ENCODE peak calls at places on chromosomes 11 and 22, in five cellular contexts. U, C, I, G and D are unnamed samples.

GRCh38 chr11:8354622-8355417 is 91.1 kb upstream of the LMO1 start:
- DNase-seq in U (peak; percentile 21), C (no peak), I (no peak), G (no peak), D (peak; percentile 43)

GRCh38 chr11:19953909-19954308 is 206.4 kb downstream of the DBX1 start:
- DNase-seq in U (peak; percentile 81), C (no peak), I (no peak), G (no peak), D (no peak)

GRCh38 chr11:111762981-111763643 is 3.1 kb downstream of the PPP2R1B start:
- DNase-seq in U (no peak), C (no peak), I (no peak), G (no peak), D (no peak)

GRCh38 chr11:65378208-65378927 is 4.1 kb downstream of the SLC25A45 start:
- DNase-seq in U (no peak), C (no peak), I (no peak), G (no peak), D (no peak)

GRCh38 chr22:49666146-49666809 is 161.4 kb downstream of the BRD1 start:
- DNase-seq in U (no peak), C (no peak), I (no peak), G (no peak), D (no peak)

GRCh38 chr22:23772315-23773246 is at the start of gene MMP11:
- DNase-seq in U (no peak), C (peak; percentile 47), I (no peak), G (no peak), D (peak; percentile 58)

GRCh38 chr11:102798012-102798746 is at the start of gene MMP1:
- DNase-seq in U (peak; percentile 99), C (no peak), I (no peak), G (no peak), D (no peak)

GRCh38 chr11:110253525-110253924 is 42.9 kb downstream of the RDX start:
- DNase-seq in U (no peak), C (no peak), I (no peak), G (no peak), D (no peak)

GRCh38 chr11:105799728-105800462 is 190.0 kb downstream of the GRIA4 start:
- DNase-seq in U (peak; percentile 28), C (no peak), I (no peak), G (no peak), D (no peak)

GRCh38 chr22:24803064-24803542 is 2.9 kb upstream of the SGSM1 start:
- DNase-seq in U (peak; percentile 25), C (peak; percentile 50), I (no peak), G (peak; percentile 23), D (peak; percentile 57)

GRCh38 chr11:36312593-36312990 is 16.5 kb downstream of the PRR5L start:
- DNase-seq in U (peak; percentile 90), C (no peak), I (no peak), G (no peak), D (no peak)

GRCh38 chr11:46520971-46521745 is 72.7 kb downstream of the AMBRA1 start:
- DNase-seq in U (peak; percentile 74), C (no peak), I (no peak), G (no peak), D (no peak)

GRCh38 chr22:17795661-17796548 is 21.6 kb upstream of the BID start:
- DNase-seq in U (no peak), C (no peak), I (no peak), G (no peak), D (no peak)

GRCh38 chr11:93730108-93731107 is 10.9 kb downstream of the TAF1D start:
- DNase-seq in U (no peak), C (no peak), I (no peak), G (no peak), D (no peak)

GRCh38 chr11:133531971-133532651 is at the start of gene OPCML:
- DNase-seq in U (no peak), C (no peak), I (no peak), G (no peak), D (no peak)

GRCh38 chr11:100863080-100863581 is 176.0 kb downstream of the ARHGAP42 start:
- DNase-seq in U (peak; percentile 50), C (no peak), I (no peak), G (no peak), D (peak; percentile 59)

GRCh38 chr22:26542831-26543230 is 30.6 kb upstream of the TFIP11 start:
- DNase-seq in U (no peak), C (no peak), I (no peak), G (no peak), D (no peak)

GRCh38 chr22:46908641-46909107 is 146.2 kb downstream of the TBC1D22A start:
- DNase-seq in U (no peak), C (no peak), I (no peak), G (no peak), D (no peak)

GRCh38 chr11:126336065-126336464 is 19.4 kb upstream of the ST3GAL4 start:
- DNase-seq in U (no peak), C (no peak), I (no peak), G (no peak), D (no peak)

GRCh38 chr11:19789840-19790710 is 77.4 kb downstream of the NAV2 start:
- DNase-seq in U (no peak), C (no peak), I (no peak), G (no peak), D (no peak)

GRCh38 chr11:74719011-74719410 is 12.2 kb downstream of the CHRDL2 start:
- DNase-seq in U (no peak), C (no peak), I (no peak), G (no peak), D (no peak)

GRCh38 chr22:41352058-41352457 is 29.7 kb upstream of the TEF start:
- DNase-seq in U (peak; percentile 61), C (no peak), I (no peak), G (no peak), D (no peak)

GRCh38 chr22:41286639-41287091 is 678 bp upstream of the RANGAP1 start:
- DNase-seq in U (no peak), C (peak; percentile 40), I (no peak), G (no peak), D (no peak)

GRCh38 chr22:50577987-50578775 is at the start of gene CPT1B:
- DNase-seq in U (no peak), C (no peak), I (no peak), G (no peak), D (no peak)

GRCh38 chr11:63829823-63830489 is 9.0 kb upstream of the MARK2 start:
- DNase-seq in U (no peak), C (no peak), I (no peak), G (no peak), D (no peak)

GRCh38 chr11:61967924-61968757 is 707 bp upstream of the FTH1 start:
- DNase-seq in U (no peak), C (no peak), I (no peak), G (no peak), D (peak; percentile 45)

GRCh38 chr22:28029201-28029948 is 110.3 kb upstream of the PITPNB start:
- DNase-seq in U (peak; percentile 22), C (no peak), I (no peak), G (no peak), D (peak; percentile 69)

GRCh38 chr11:6611092-6612007 is 666 bp downstream of the TAF10 start:
- DNase-seq in U (no peak), C (peak; percentile 33), I (no peak), G (no peak), D (peak; percentile 24)